ENCODE peak calls at places on chromosomes 11 and 22, in four cellular contexts. J, W, T and U are unnamed samples. For H3K36me3 and H3K4me1, the result is how much of the 10 kb centered on the place peaks cover.

GRCh38 chr11:111019931-111020381 is 225.6 kb upstream of the POU2AF2 start:
- DNase-seq in J (no peak), W (no peak), T (no peak), U (no peak)

GRCh38 chr22:28429711-28430110 is 249.9 kb downstream of the TTC28 start:
- DNase-seq in J (no peak), W (no peak), T (no peak), U (no peak)

GRCh38 chr11:124285610-124286344 is 28.0 kb downstream of the OR8D1 start:
- DNase-seq in J (no peak), W (no peak), T (no peak), U (no peak)

GRCh38 chr11:131808466-131808865 is 438.1 kb downstream of the NTM start:
- DNase-seq in J (no peak), W (no peak), T (no peak), U (no peak)

GRCh38 chr11:33296695-33297094 is 39.5 kb downstream of the HIPK3 start:
- DNase-seq in J (no peak), W (no peak), T (no peak), U (no peak)

GRCh38 chr11:131685206-131685605 is 314.8 kb downstream of the NTM start:
- DNase-seq in J (no peak), W (no peak), T (no peak), U (no peak)

GRCh38 chr22:29733362-29734322 is 13.8 kb downstream of the CABP7 start:
- DNase-seq in J (no peak), W (peak), T (peak), U (peak)

GRCh38 chr22:32880906-32881596 is 79.5 kb downstream of the TIMP3 start:
- DNase-seq in J (peak), W (peak), T (no peak), U (no peak)

GRCh38 chr11:118100691-118101232 is 14.0 kb upstream of the SMIM35 start:
- DNase-seq in J (no peak), W (no peak), T (no peak), U (no peak)

GRCh38 chr11:125224391-125225015 is 60.0 kb downstream of the PKNOX2 start:
- DNase-seq in J (peak), W (peak), T (no peak), U (no peak)

GRCh38 chr11:32713496-32713895 is 81.0 kb downstream of the CCDC73 start:
- DNase-seq in J (no peak), W (no peak), T (peak), U (no peak)

GRCh38 chr22:28810839-28811491 is 10.6 kb upstream of the XBP1 start:
- DNase-seq in J (peak), W (no peak), T (no peak), U (no peak)

GRCh38 chr11:113884361-113884836 is 9.0 kb upstream of the USP28 start:
- DNase-seq in J (no peak), W (no peak), T (no peak), U (no peak)

GRCh38 chr22:48605856-48606255 is 1221.8 kb downstream of the BRD1 start:
- DNase-seq in J (no peak), W (peak), T (no peak), U (no peak)

GRCh38 chr11:26721967-26722366 is at the start of gene SLC5A12:
- DNase-seq in J (no peak), W (no peak), T (no peak), U (no peak)

GRCh38 chr11:45444796-45445195 is 158.7 kb upstream of the SYT13 start:
- DNase-seq in J (no peak), W (no peak), T (no peak), U (no peak)

GRCh38 chr22:32042924-32043323 is at the start of gene SLC5A1:
- DNase-seq in J (no peak), W (peak), T (no peak), U (peak)

GRCh38 chr11:124738713-124739478 is 846 bp upstream of the NRGN start:
- DNase-seq in J (no peak), W (no peak), T (no peak), U (no peak)

GRCh38 chr11:44709966-44710365 is 16.8 kb upstream of the TSPAN18 start:
- DNase-seq in J (no peak), W (no peak), T (no peak), U (no peak)

GRCh38 chr22:27804683-27805297 is 3.2 kb upstream of the MN1 start:
- DNase-seq in J (peak), W (peak), T (peak), U (no peak)

GRCh38 chr11:76249195-76249741 is 43.0 kb upstream of the WNT11 start:
- DNase-seq in J (no peak), W (no peak), T (no peak), U (no peak)

GRCh38 chr22:23110190-23110921 is 31.4 kb downstream of the RSPH14 start:
- DNase-seq in J (no peak), W (no peak), T (no peak), U (no peak)

GRCh38 chr11:70811483-70811882 is 413.2 kb downstream of the CTTN start:
- DNase-seq in J (no peak), W (no peak), T (no peak), U (no peak)

GRCh38 chr11:27912916-27913315 is 195.0 kb downstream of the KIF18A start:
- DNase-seq in J (no peak), W (no peak), T (no peak), U (no peak)

GRCh38 chr11:19868281-19868821 is 155.7 kb downstream of the NAV2 start:
- DNase-seq in J (peak), W (no peak), T (no peak), U (peak)

GRCh38 chr11:47863189-47863892 is 15.2 kb upstream of the NUP160 start:
- DNase-seq in J (no peak), W (no peak), T (peak), U (no peak)

GRCh38 chr22:21047035-21047661 is 1.4 kb downstream of the LRRC74B start:
- DNase-seq in J (no peak), W (no peak), T (no peak), U (no peak)

GRCh38 chr11:111532365-111532709 is 8.2 kb upstream of the LAYN start:
- DNase-seq in J (no peak), W (no peak), T (no peak), U (no peak)

GRCh38 chr11:119108151-119108856 is 1.2 kb downstream of the C2CD2L start:
- DNase-seq in J (no peak), W (peak), T (peak), U (peak)

GRCh38 chr11:2390091-2390870 is 10.3 kb upstream of the TSSC4 start:
- DNase-seq in J (no peak), W (no peak), T (peak), U (peak)

GRCh38 chr22:44147036-44147645 is 33.6 kb upstream of the PARVG start:
- DNase-seq in J (no peak), W (no peak), T (no peak), U (no peak)

GRCh38 chr22:25364736-25365241 is 145.3 kb downstream of the CRYBB2 start:
- DNase-seq in J (no peak), W (no peak), T (no peak), U (no peak)
- H3K36me3 ChIP-seq in J (under half), W (under half), T (under half), U (under half)

DNA sequence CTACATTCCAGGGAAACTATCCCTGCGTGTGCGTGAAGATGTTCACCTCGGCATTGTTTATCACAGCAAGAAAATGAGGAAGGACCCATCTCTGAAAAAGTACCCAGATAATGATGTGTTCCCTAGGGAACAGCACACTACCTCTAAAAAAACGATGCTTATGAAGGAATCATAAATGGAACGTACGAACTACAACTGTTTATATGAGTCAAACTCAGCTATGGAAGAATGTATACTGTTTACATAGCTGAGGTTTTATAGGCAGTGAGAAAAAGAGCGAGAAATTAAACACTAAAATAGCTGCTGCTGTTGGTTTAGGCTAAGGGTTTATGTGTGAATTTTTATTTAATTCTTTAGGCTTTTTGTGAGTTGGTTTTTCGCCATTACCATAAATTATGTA is 48.9 kb downstream of the APOL1 start:
- DNase-seq in J (no peak), W (no peak), T (no peak), U (no peak)
- H3K27ac ChIP-seq in J (no peak), W (no peak), T (no peak), U (peak)

DNA sequence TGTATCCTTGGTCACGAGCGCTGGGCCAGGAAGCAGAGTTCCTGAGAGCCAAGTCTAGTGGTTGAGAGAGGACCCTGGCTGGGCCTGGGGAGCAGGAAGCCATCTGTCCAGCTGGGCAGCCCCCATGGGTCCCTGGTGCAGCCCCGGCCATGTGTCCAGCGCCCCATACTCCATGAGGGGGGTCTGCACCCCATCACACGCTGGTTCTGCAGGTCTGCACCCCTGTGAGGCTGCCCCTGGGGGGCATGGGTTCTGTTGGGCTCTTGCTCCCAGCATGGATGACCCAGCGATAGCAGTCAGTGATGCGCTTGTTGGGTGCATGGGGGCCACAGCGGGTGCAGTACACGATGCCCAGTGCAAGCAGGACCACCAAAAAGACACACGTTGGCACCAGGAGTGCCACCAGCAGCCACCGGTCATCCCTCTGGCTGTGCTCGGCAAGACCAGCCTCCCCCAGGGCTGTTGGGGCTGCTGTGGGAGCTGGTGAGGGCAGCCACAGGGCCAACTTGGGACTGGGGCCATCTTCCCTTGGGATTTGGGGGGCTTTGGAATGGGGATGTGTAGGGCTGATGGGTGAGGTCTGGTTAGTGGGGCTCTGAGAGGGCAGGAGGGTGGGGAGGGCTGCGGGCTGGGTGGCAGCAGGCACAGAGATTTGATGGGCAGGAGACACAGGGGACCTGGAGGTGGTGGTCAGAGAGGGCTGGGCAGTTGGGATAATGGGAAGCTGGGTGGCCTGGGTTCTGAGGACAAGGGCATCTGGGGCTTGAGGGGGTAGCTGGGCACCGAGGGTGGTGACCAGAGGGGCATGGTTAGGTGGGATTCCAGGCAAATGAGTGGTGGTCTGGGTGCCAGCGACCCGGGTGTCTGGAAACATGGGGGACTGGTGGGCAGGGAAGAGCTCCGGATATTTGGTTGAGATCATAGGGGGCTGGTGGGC is 2.0 kb downstream of the CD248 start:
- DNase-seq in J (no peak), W (no peak), T (no peak), U (no peak)
- H3K4me1 ChIP-seq in J (half or more), W (under half), T (half or more), U (under half)

GRCh38 chr11:126268361-126268707 is 361 bp downstream of the SRPRA start:
- DNase-seq in J (no peak), W (no peak), T (no peak), U (no peak)
- H3K36me3 ChIP-seq in J (under half), W (under half), T (under half), U (under half)

GRCh38 chr11:702731-703461 is 3.1 kb upstream of the EPS8L2 start:
- DNase-seq in J (no peak), W (peak), T (no peak), U (peak)
- H3K27ac ChIP-seq in J (peak), W (no peak), T (no peak), U (peak)